ENCODE peak calls at places on chromosomes 4 and X, in ten cellular contexts. J is fibroblast of villous mesenchyme, Q is cardiac fibroblast, V is PC-3, C is lower leg skin, X is fibroblast of pulmonary artery, Z is A549, P is NB4, E is tibial nerve, K is fibroblast of lung. N is an unnamed sample.

GRCh38 chr4:158229768-158230167 is 19.5 kb downstream of the TMEM144 start:
- DNase-seq in X (no peak), Q (no peak), J (no peak), K (no peak), C (no peak), E (no peak), P (no peak), Z (no peak), V (no peak), N (no peak)

GRCh38 chr4:81207793-81208192 is 7.2 kb downstream of the PRKG2 start:
- DNase-seq in P (peak), K (peak), C (no peak), X (peak), Z (no peak), J (peak), E (no peak), Q (peak), V (peak), N (no peak)

GRCh38 chr4:39889226-39889625 is 88.5 kb downstream of the PDS5A start:
- DNase-seq in V (no peak), X (no peak), E (no peak), K (no peak), Q (no peak), C (no peak), Z (no peak), P (no peak), J (no peak), N (no peak)

GRCh38 chr4:69859140-69859539 is 805 bp downstream of the SULT1E1 start:
- DNase-seq in Z (no peak), J (no peak), V (no peak), X (no peak), C (no peak), E (no peak), Q (no peak), K (no peak), P (no peak), N (no peak)

GRCh38 chr4:187993827-187994226 is 1.7 kb upstream of the ZFP42 start:
- DNase-seq in P (peak), Q (peak), V (peak), C (no peak), K (peak), J (peak), E (no peak), X (no peak), Z (peak), N (no peak)

GRCh38 chrX:17537652-17538301 is 162.8 kb downstream of the NHS start:
- DNase-seq in E (no peak), X (no peak), P (no peak), K (no peak), Z (no peak), J (no peak), V (no peak), Q (no peak), C (peak), N (no peak)

GRCh38 chr4:28350485-28350884 is 1489.8 kb downstream of the STIM2 start:
- DNase-seq in P (no peak), Z (no peak), E (no peak), K (peak), Q (peak), V (peak), J (peak), C (no peak), X (peak), N (no peak)

GRCh38 chr4:57097711-57098110 is 12.5 kb downstream of the IGFBP7 start:
- DNase-seq in Q (peak), Z (no peak), E (no peak), P (no peak), K (no peak), X (no peak), C (no peak), J (no peak), V (no peak), N (no peak)

GRCh38 chrX:67558267-67558666 is 14.4 kb downstream of the AR start:
- DNase-seq in E (no peak), C (no peak), P (no peak), Q (no peak), J (no peak), X (no peak), V (no peak), K (no peak), Z (no peak), N (no peak)

GRCh38 chrX:149631293-149632165 is at the start of gene TMEM185A:
- DNase-seq in V (peak), Z (peak), K (peak), J (peak), X (peak), P (peak), C (peak), Q (peak), E (peak), N (peak)

GRCh38 chrX:123773258-123773978 is 40.6 kb upstream of the THOC2 start:
- DNase-seq in Q (peak), X (peak), J (no peak), V (no peak), E (no peak), P (no peak), Z (no peak), K (no peak), C (no peak), N (no peak)

GRCh38 chrX:19883878-19884277 is 3.5 kb downstream of the SH3KBP1 start:
- DNase-seq in K (no peak), X (no peak), P (no peak), C (peak), E (no peak), V (peak), Z (peak), J (no peak), Q (no peak), N (peak)

GRCh38 chr4:41436365-41437263 is 101.3 kb upstream of the LIMCH1 start:
- DNase-seq in X (no peak), J (no peak), V (no peak), P (no peak), E (no peak), Z (no peak), C (no peak), Q (no peak), K (no peak), N (no peak)

GRCh38 chr4:22677780-22678179 is 15.0 kb upstream of the GBA3 start:
- DNase-seq in X (no peak), P (no peak), E (no peak), V (no peak), J (no peak), K (no peak), Q (no peak), C (no peak), Z (no peak), N (no peak)

GRCh38 chrX:73268463-73268862 is 53.8 kb upstream of the NAP1L2 start:
- DNase-seq in J (no peak), Z (no peak), P (no peak), V (no peak), C (no peak), K (no peak), X (no peak), Q (no peak), E (no peak), N (no peak)

GRCh38 chrX:150310417-150310816 is 52.7 kb upstream of the MAMLD1 start:
- DNase-seq in E (no peak), P (no peak), Z (no peak), J (no peak), Q (no peak), V (no peak), K (no peak), C (no peak), X (no peak), N (no peak)

GRCh38 chrX:140050906-140051305 is 85.6 kb upstream of the CXorf66 start:
- DNase-seq in V (peak), C (no peak), Q (peak), Z (peak), P (peak), E (no peak), X (peak), K (peak), J (peak), N (no peak)

GRCh38 chrX:10167573-10167972 is 10.8 kb downstream of the CLCN4 start:
- DNase-seq in Z (no peak), P (peak), C (no peak), J (no peak), Q (no peak), E (no peak), K (no peak), X (no peak), V (no peak), N (no peak)

GRCh38 chrX:108537005-108537404 is 97.4 kb downstream of the COL4A5 start:
- DNase-seq in Q (peak), V (peak), X (peak), C (no peak), K (peak), J (peak), P (peak), Z (peak), E (peak), N (no peak)

GRCh38 chr4:15656038-15656470 is 897 bp upstream of the FBXL5 start:
- DNase-seq in J (no peak), C (no peak), Z (no peak), V (no peak), K (no peak), Q (no peak), E (peak), X (peak), P (no peak), N (no peak)

GRCh38 chrX:24513416-24513815 is 48.3 kb downstream of the PDK3 start:
- DNase-seq in K (no peak), X (no peak), Q (no peak), E (no peak), P (no peak), Z (no peak), V (peak), J (no peak), C (no peak), N (peak)

GRCh38 chr4:36241771-36242170 is 2.5 kb downstream of the ARAP2 start:
- DNase-seq in Z (no peak), X (no peak), Q (no peak), J (peak), E (no peak), C (no peak), P (no peak), V (no peak), K (peak), N (peak)

GRCh38 chrX:13028871-13029336 is 15.5 kb downstream of the FAM9C start:
- DNase-seq in E (no peak), P (no peak), J (no peak), X (no peak), V (peak), C (no peak), Q (peak), Z (peak), K (no peak), N (no peak)

GRCh38 chr4:185836268-185837084 is 24.5 kb upstream of the SORBS2 start:
- DNase-seq in Q (no peak), Z (no peak), P (no peak), J (no peak), V (no peak), C (no peak), X (no peak), K (no peak), E (no peak), N (no peak)

GRCh38 chr4:140568507-140569306 is at the start of gene UCP1:
- DNase-seq in Z (no peak), Q (no peak), V (no peak), E (no peak), P (no peak), X (no peak), K (no peak), C (no peak), J (no peak), N (no peak)

GRCh38 chr4:99856166-99856565 is 38.1 kb downstream of the LAMTOR3 start:
- DNase-seq in E (no peak), X (peak), J (peak), K (peak), Q (peak), V (peak), C (no peak), Z (no peak), P (peak), N (no peak)

GRCh38 chrX:74925210-74926088 is at the start of gene NEXMIF:
- DNase-seq in P (peak), Z (peak), E (no peak), Q (peak), V (peak), C (no peak), X (peak), K (peak), J (peak), N (peak)

GRCh38 chrX:74922922-74923321 is 2.3 kb downstream of the NEXMIF start:
- DNase-seq in K (no peak), C (no peak), J (no peak), V (no peak), Z (no peak), X (no peak), E (no peak), Q (no peak), P (peak), N (peak)

GRCh38 chrX:74924449-74925209 is 623 bp downstream of the NEXMIF start:
- DNase-seq in J (peak), K (peak), V (no peak), Z (peak), C (no peak), E (no peak), Q (peak), X (peak), P (no peak), N (peak)

GRCh38 chrX:74923942-74924448 is 1.3 kb downstream of the NEXMIF start:
- DNase-seq in K (peak), E (no peak), V (no peak), P (no peak), X (peak), J (no peak), Q (no peak), C (no peak), Z (no peak), N (peak)
- H3K4me3 ChIP-seq in K (no peak), E (peak), V (no peak), P (no peak), X (no peak), J (no peak), Q (no peak), C (no peak), Z (peak), N (peak)

DNA sequence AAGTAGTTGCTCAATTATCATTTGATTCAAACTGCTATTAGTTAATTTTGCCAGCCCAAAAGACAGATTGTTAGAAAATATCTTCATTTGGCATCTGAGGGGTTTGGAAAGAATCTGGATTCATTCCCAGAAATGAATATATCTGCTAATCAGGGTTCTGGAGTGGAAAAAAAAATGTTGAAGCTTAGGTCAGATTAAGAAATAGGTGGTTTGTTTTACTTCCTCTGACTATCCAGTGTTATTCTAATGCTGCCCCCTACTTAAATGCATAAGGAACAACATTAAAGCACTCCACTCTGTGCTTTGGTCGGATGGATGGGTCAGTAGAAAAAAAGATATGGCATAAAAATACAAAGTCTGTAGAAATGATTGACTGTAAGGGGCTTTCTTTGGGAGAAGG is 89.0 kb downstream of the LUZP4 start:
- DNase-seq in K (peak), J (peak), V (peak), X (peak), Z (peak), E (no peak), C (no peak), P (no peak), Q (peak), N (no peak)
- TF ChIP-seq CTCF in K (no peak), J (peak), V (no peak), X (peak), Z (no peak), E (no peak), C (no peak), P (no peak), Q (no peak), N (no peak)

GRCh38 chr4:118749347-118749988 is 64.3 kb downstream of the METTL14 start:
- DNase-seq in C (no peak), V (no peak), Q (no peak), J (no peak), P (no peak), K (no peak), Z (no peak), E (no peak), X (no peak), N (no peak)
- H3K4me3 ChIP-seq in C (no peak), V (no peak), Q (no peak), J (no peak), P (no peak), K (no peak), Z (no peak), E (peak), X (no peak), N (no peak)

DNA sequence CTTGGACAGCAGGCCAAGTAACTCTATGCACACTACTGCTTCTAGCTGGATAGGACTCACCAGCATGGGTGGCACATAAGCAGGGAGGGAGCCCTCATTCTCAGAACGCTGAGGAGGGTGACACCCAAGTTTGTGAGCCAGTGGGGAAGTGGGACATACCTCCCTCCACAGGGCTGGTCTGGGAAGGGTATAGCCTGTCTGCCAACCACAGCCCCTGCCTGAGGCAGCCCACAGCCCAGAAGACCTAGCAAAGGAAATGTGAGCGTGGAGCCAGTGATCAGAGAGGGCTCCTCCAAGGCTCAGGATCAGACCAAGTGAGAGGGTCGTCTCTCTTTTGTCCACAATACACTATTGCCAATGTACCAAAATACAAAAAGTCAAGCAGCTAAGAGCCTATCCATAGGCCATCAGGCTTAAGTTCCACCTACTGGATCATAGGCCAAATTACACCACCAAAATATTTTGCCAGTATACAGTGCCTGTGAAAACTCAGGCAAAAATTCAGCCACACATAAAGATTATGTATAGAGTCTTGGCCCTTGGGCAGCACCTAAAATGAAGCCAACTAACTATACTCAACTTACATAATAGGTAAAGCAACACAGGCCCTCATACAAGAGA is 1203.1 kb downstream of the PCDH18 start:
- DNase-seq in P (peak), V (peak), C (no peak), E (no peak), Q (peak), X (peak), K (peak), J (no peak), Z (peak), N (no peak)
- TF ChIP-seq CTCF in P (peak), V (peak), C (no peak), E (no peak), Q (peak), X (peak), K (no peak), J (no peak), Z (no peak), N (no peak)

GRCh38 chrX:85375333-85375738 is 4.1 kb downstream of the POF1B start:
- DNase-seq in K (no peak), Q (no peak), Z (peak), E (no peak), X (no peak), P (no peak), C (no peak), V (no peak), J (no peak), N (no peak)
- H3K4me3 ChIP-seq in K (no peak), Q (no peak), Z (peak), E (no peak), X (no peak), P (no peak), C (no peak), V (no peak), J (no peak), N (no peak)

N was measured in GM06990.